ENCODE peak calls at places on chromosomes 7 and 10, in nine cellular contexts. J is IMR-90, W is GM23248, K is neural progenitor cell, D is SK-N-SH, X is K562, Y is osteoblast, R is mammary epithelial cell, Z is GM23338. N is an unnamed sample.

GRCh38 chr7:22630069-22630468 is 96.9 kb upstream of the IL6 start:
- DNase-seq in K (no peak), X (no peak), W (no peak), Z (no peak), J (no peak), R (no peak), D (no peak), Y (no peak), N (no peak)

GRCh38 chr7:87853237-87853864 is 22.8 kb downstream of the SLC25A40 start:
- DNase-seq in K (no peak), R (peak; percentile 67), X (no peak), W (peak; percentile 41), Z (no peak), D (no peak), J (peak; percentile 43), Y (no peak), N (no peak)

GRCh38 chr7:106640368-106641141 is 20.4 kb downstream of the CCDC71L start:
- DNase-seq in X (no peak), D (no peak), J (peak; percentile 81), R (peak; percentile 79), Z (no peak), K (no peak), Y (no peak), W (peak; percentile 67), N (no peak)

GRCh38 chr7:137771679-137772078 is 75.1 kb downstream of the DGKI start:
- DNase-seq in X (no peak), Y (peak; percentile 76), R (peak; percentile 40), K (no peak), D (no peak), W (peak; percentile 97), J (peak; percentile 87), Z (no peak), N (no peak)

GRCh38 chr10:16954280-16955030 is 137.2 kb upstream of the RSU1 start:
- DNase-seq in D (no peak), R (no peak), Z (no peak), X (no peak), Y (no peak), W (no peak), J (no peak), K (no peak), N (no peak)

GRCh38 chr10:74928742-74929191 is 102.4 kb downstream of the KAT6B start:
- DNase-seq in K (no peak), R (no peak), D (no peak), Z (no peak), X (no peak), J (peak; percentile 42), W (peak; percentile 62), Y (no peak), N (no peak)

GRCh38 chr10:4057725-4058513 is 272.9 kb upstream of the KLF6 start:
- DNase-seq in K (no peak), Z (no peak), J (no peak), W (peak; percentile 45), D (no peak), X (no peak), Y (peak; percentile 36), R (no peak), N (no peak)

GRCh38 chr7:21945374-21946227 is at the start of gene CDCA7L:
- DNase-seq in J (peak; percentile 63), W (peak; percentile 89), K (peak; percentile 87), D (peak; percentile 93), R (peak; percentile 81), Y (peak; percentile 96), X (peak; percentile 52), Z (peak; percentile 94), N (peak; percentile 95)

GRCh38 chr10:14639635-14640034 is 135.1 kb downstream of the FAM107B start:
- DNase-seq in K (no peak), R (no peak), X (no peak), J (no peak), W (no peak), D (no peak), Z (no peak), Y (no peak), N (no peak)

DNA sequence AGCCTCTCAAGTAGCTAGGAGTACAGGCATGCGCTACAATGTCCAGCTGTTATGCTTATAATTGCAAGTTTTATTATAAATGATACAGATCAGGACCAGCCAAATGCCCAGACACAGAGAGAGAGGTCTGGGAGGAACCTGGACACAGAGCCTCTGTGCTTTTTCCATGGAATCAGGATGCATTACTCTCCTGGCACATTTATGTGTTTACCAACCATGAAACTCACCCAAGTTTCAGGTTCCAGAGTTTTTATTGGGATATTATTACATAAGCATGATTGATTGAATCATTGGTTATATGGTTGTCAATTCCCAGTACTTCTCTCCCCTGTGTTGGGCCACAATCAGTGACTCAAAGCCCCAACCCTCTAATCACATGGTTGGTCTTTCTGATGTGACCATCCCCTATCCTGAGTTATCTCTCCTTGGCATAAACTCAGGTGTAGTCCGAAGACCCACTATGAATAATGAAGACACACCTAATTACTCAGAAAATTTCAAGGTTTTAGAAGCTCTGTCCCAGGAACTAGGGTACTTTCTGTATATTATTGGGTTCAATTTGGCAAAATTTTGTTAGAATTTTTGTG is 30.6 kb downstream of the MXI1 start:
- DNase-seq in Y (no peak), W (no peak), Z (no peak), D (no peak), R (no peak), X (no peak), K (no peak), J (no peak), N (no peak)
- H4K20me1 ChIP-seq in Y (no peaks in the 10 kb centered on the region), W (peaks cover 6% of the 10 kb centered on the region), Z (no peaks in the 10 kb centered on the region), D (no peaks in the 10 kb centered on the region), R (no peaks in the 10 kb centered on the region), X (no peaks in the 10 kb centered on the region), K (peaks cover 7% of the 10 kb centered on the region), J (no peaks in the 10 kb centered on the region), N (peaks cover 2% of the 10 kb centered on the region)

DNA sequence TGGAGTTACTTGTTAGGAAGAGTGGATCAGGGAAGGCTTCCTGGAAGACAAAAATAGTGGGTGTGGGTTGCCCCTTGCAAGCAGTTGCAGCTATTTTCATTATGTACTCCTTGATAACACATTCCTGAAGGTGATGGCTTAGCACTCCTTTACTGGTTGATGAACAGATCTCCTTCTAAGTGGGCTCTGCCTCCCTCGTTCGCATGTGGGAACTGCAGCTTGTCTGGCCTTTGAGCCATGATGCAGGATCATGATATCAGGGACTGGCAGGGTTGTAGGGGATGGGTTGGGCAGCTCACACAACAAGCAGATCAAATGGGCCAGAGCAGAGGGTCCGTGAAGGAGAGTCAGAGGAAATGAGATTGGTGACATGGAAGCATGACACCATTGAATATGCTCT is 28.8 kb upstream of the LRRC4 start:
- DNase-seq in W (no peak), K (no peak), D (no peak), R (no peak), X (peak; percentile 11), J (no peak), Z (peak; percentile 33), Y (no peak), N (no peak)
- H3K27ac ChIP-seq in W (no peak overlapping the region), K (no peak overlapping the region), D (no peak overlapping the region), R (no peak overlapping the region), X (no peak overlapping the region), J (no peak overlapping the region), Z (no peak overlapping the region), Y (no peak overlapping the region), N (no peak overlapping the region)

GRCh38 chr7:51255536-51256243 is 60.9 kb downstream of the COBL start:
- DNase-seq in D (no peak), J (no peak), W (peak; percentile 3), Y (no peak), R (no peak), X (no peak), Z (no peak), K (peak; percentile 34), N (peak; percentile 73)

GRCh38 chr7:51256916-51257315 is 59.7 kb downstream of the COBL start:
- DNase-seq in Y (no peak), J (no peak), D (no peak), W (no peak), Z (no peak), X (no peak), K (no peak), R (no peak), N (no peak)

GRCh38 chr7:51253157-51253556 is 63.5 kb downstream of the COBL start:
- DNase-seq in W (no peak), X (no peak), J (no peak), D (no peak), Z (no peak), R (no peak), Y (no peak), K (no peak), N (no peak)

GRCh38 chr7:51256244-51256781 is 60.3 kb downstream of the COBL start:
- DNase-seq in R (no peak), Y (no peak), Z (no peak), W (no peak), K (peak; percentile 54), J (no peak), D (no peak), X (no peak), N (no peak)

GRCh38 chr7:51255050-51255449 is 61.6 kb downstream of the COBL start:
- DNase-seq in J (no peak), K (no peak), D (no peak), Z (no peak), Y (no peak), R (no peak), W (no peak), X (no peak), N (no peak)
- H3K4me3 ChIP-seq in J (no peak overlapping the region), K (no peak overlapping the region), D (no peak overlapping the region), Z (no peak overlapping the region), Y (no peak overlapping the region), R (no peak overlapping the region), W (no peak overlapping the region), X (no peak overlapping the region), N (no peak overlapping the region)

DNA sequence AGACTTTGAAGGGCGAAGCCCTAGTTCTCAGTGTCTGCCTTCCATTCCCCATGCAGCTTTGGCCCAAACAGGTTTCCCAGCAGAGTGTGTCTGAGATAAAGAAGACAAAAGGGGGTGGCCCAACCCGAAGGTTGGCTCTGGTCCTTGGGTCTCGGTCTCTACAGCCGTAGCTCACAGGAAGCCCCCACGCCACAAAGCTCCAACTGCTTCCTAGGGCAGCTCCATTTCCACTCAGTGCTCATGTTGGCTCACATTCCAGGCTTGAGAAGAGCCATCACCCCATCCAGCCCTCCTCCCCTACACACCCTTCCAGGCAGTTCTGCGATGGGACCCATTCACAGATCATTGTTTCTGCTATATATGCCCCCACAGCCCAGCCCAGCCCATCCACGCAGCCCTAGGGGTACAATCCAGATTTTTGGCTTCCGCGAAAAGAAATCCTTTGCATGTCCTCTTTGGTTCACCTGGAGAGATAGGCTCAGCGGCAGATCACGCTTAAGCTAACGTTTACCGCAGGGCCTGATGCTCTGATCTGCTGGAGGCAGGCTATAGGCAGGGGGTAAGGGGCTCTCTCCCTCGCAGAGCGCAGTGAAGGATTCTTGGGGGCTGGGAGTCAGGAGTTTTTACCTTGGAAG is 6.2 kb upstream of the HOXA11 start:
- DNase-seq in Z (no peak), R (no peak), K (no peak), Y (no peak), X (no peak), D (no peak), W (no peak), J (no peak), N (no peak)
- H4K20me1 ChIP-seq in Z (peaks cover 36% of the 10 kb centered on the region), R (no peaks in the 10 kb centered on the region), K (peaks cover 94% of the 10 kb centered on the region), Y (no peaks in the 10 kb centered on the region), X (no peaks in the 10 kb centered on the region), D (peaks cover 31% of the 10 kb centered on the region), W (no peaks in the 10 kb centered on the region), J (peaks cover 10% of the 10 kb centered on the region), N (no peaks in the 10 kb centered on the region)

N was measured in PC-9.